ENCODE peak calls at places on chromosomes 12 and 14, in four cellular contexts. I is HCT116; D is stimulated activated CD8-positive, alpha-beta memory T cell treated with anti-CD3 and anti-CD28 coated beads, Interleukin-4, amount 100 ng/mL, for 1 hour; K is neural progenitor cell. S is an unnamed sample.

GRCh38 chr12:87813476-87814234 is 215.5 kb downstream of the C12orf50 start:
- DNase-seq in D (no peak), I (no peak), K (no peak), S (peak)

GRCh38 chr14:67599698-67600561 is at the start of gene PIGH:
- DNase-seq in I (peak), K (peak), D (peak), S (peak)

GRCh38 chr12:111034148-111034910 is 114.0 kb upstream of the MYL2 start:
- DNase-seq in I (no peak), D (no peak), K (peak), S (no peak)

GRCh38 chr12:32455607-32456063 is 56.3 kb downstream of the FGD4 start:
- DNase-seq in D (no peak), I (peak), K (peak), S (peak)

GRCh38 chr12:85138833-85139232 is 102.7 kb downstream of the LRRIQ1 start:
- DNase-seq in I (no peak), D (no peak), K (no peak), S (no peak)

GRCh38 chr12:123896786-123897185 is 75.8 kb downstream of the CCDC92 start:
- DNase-seq in K (no peak), D (no peak), I (no peak), S (no peak)

GRCh38 chr12:61808856-61809255 is 451.3 kb upstream of the USP15 start:
- DNase-seq in D (no peak), K (no peak), I (no peak), S (no peak)

GRCh38 chr12:131783915-131784541 is 44.2 kb upstream of the MMP17 start:
- DNase-seq in K (no peak), D (no peak), I (peak), S (peak)

GRCh38 chr12:93169536-93169935 is 208.2 kb upstream of the NUDT4 start:
- DNase-seq in D (no peak), I (no peak), K (no peak), S (no peak)

GRCh38 chr12:49092086-49092815 is 2.4 kb downstream of the DHH start:
- DNase-seq in I (no peak), D (no peak), K (peak), S (peak)

GRCh38 chr12:104136577-104136976 is 1.4 kb downstream of the NFYB start:
- DNase-seq in K (no peak), I (no peak), D (no peak), S (no peak)

GRCh38 chr12:71469235-71469873 is 29.8 kb downstream of the LGR5 start:
- DNase-seq in K (peak), D (no peak), I (peak), S (peak)

GRCh38 chr14:102525213-102526143 is 15.9 kb upstream of the ANKRD9 start:
- DNase-seq in I (peak), K (no peak), D (no peak), S (peak)

GRCh38 chr14:33693237-33693636 is 257.6 kb downstream of the EGLN3 start:
- DNase-seq in I (no peak), K (no peak), D (no peak), S (no peak)

GRCh38 chr14:39731912-39732311 is 299.7 kb upstream of the FBXO33 start:
- DNase-seq in D (no peak), K (no peak), I (peak), S (no peak)

GRCh38 chr14:90434370-90435020 is 37.7 kb downstream of the CALM1 start:
- DNase-seq in D (no peak), I (no peak), K (no peak), S (no peak)

GRCh38 chr14:87449016-87449415 is 544.0 kb downstream of the GALC start:
- DNase-seq in I (no peak), K (no peak), D (no peak), S (no peak)

GRCh38 chr12:76623929-76624328 is 64.4 kb upstream of the OSBPL8 start:
- DNase-seq in K (no peak), D (no peak), I (peak), S (no peak)

GRCh38 chr14:96079066-96079465 is 39.9 kb downstream of the C14orf132 start:
- DNase-seq in I (no peak), K (no peak), D (no peak), S (no peak)

GRCh38 chr12:94872671-94873367 is 130.7 kb downstream of the NDUFA12 start:
- DNase-seq in K (peak), D (no peak), I (no peak), S (no peak)

GRCh38 chr12:104890463-104891096 is 67.5 kb downstream of the SLC41A2 start:
- DNase-seq in K (no peak), D (no peak), I (no peak), S (no peak)

GRCh38 chr14:99166506-99166905 is 105.5 kb downstream of the BCL11B start:
- DNase-seq in D (no peak), I (no peak), K (no peak), S (no peak)

GRCh38 chr12:51028126-51028810 is 2.1 kb upstream of the SLC11A2 start:
- DNase-seq in K (peak), I (no peak), D (no peak), S (peak)

GRCh38 chr12:111224196-111225066 is 144.5 kb downstream of the PHETA1 start:
- DNase-seq in I (no peak), D (no peak), K (no peak), S (no peak)

GRCh38 chr12:132188451-132189298 is 44.4 kb downstream of the NOC4L start:
- DNase-seq in K (no peak), D (no peak), I (no peak), S (peak)

GRCh38 chr12:3017281-3017680 is 58.1 kb downstream of the TEAD4 start:
- DNase-seq in D (no peak), I (no peak), K (no peak), S (no peak)

GRCh38 chr14:101075025-101075800 is 171.7 kb upstream of the RTL1 start:
- DNase-seq in I (no peak), D (no peak), K (no peak), S (no peak)

GRCh38 chr14:33914676-33915516 is 36.0 kb downstream of the EGLN3 start:
- DNase-seq in K (no peak), I (peak), D (no peak), S (peak)

S was measured in A549.